ENCODE peak calls at places on chromosomes 7 and 10, in five cellular contexts. T, Y, O, Q and R are unnamed samples.

GRCh38 chr7:149855368-149856305 is 17.5 kb downstream of the ZNF862 start:
- DNase-seq in Q (no peak), Y (peak; percentile 78), T (no peak), O (peak; percentile 30), R (peak; percentile 78)

GRCh38 chr7:157589680-157590079 is 252.9 kb downstream of the DNAJB6 start:
- DNase-seq in Q (no peak), O (no peak), Y (no peak), T (no peak), R (no peak)

GRCh38 chr10:115979576-115979975 is 293.4 kb downstream of the GFRA1 start:
- DNase-seq in Q (no peak), T (no peak), O (no peak), Y (no peak), R (no peak)

GRCh38 chr7:77580762-77581350 is 43.8 kb downstream of the PTPN12 start:
- DNase-seq in Q (no peak), Y (no peak), O (no peak), T (no peak), R (no peak)

GRCh38 chr10:42304341-42304740 is 334.0 kb downstream of the ZNF33B start:
- DNase-seq in T (no peak), Q (no peak), Y (no peak), O (no peak), R (no peak)

GRCh38 chr7:149716932-149717307 is 56.5 kb downstream of the ZNF467 start:
- DNase-seq in Q (no peak), O (no peak), Y (no peak), T (no peak), R (no peak)

GRCh38 chr10:74586088-74586585 is 240.3 kb upstream of the KAT6B start:
- DNase-seq in T (peak; percentile 12), Y (peak; percentile 15), Q (peak; percentile 73), O (no peak), R (no peak)

GRCh38 chr7:45967591-45968157 is 46.6 kb upstream of the IGFBP3 start:
- DNase-seq in T (no peak), Q (no peak), Y (no peak), O (no peak), R (no peak)

GRCh38 chr7:128236924-128237586 is 4.0 kb upstream of the LEP start:
- DNase-seq in Q (peak; percentile 28), O (peak; percentile 56), Y (peak; percentile 52), T (no peak), R (no peak)

GRCh38 chr10:15123749-15124184 is 26.6 kb downstream of the RPP38 start:
- DNase-seq in Q (no peak), T (no peak), O (no peak), Y (no peak), R (no peak)

GRCh38 chr7:37315752-37316711 is 132.6 kb downstream of the ELMO1 start:
- DNase-seq in Q (no peak), Y (no peak), T (no peak), O (no peak), R (no peak)

GRCh38 chr10:99234067-99234738 is 1.4 kb downstream of the HPSE2 start:
- DNase-seq in Y (peak; percentile 10), O (no peak), T (peak; percentile 63), Q (peak; percentile 17), R (no peak)

GRCh38 chr7:128304212-128304611 is 39.5 kb downstream of the RBM28 start:
- DNase-seq in Y (no peak), O (no peak), T (no peak), Q (no peak), R (no peak)

GRCh38 chr7:106979551-106980357 is 64.8 kb upstream of the PRKAR2B start:
- DNase-seq in Q (no peak), T (no peak), Y (peak; percentile 79), O (no peak), R (no peak)

GRCh38 chr7:99155207-99155606 is 11.3 kb upstream of the SMURF1 start:
- DNase-seq in Y (no peak), T (no peak), O (no peak), Q (no peak), R (no peak)

DNA sequence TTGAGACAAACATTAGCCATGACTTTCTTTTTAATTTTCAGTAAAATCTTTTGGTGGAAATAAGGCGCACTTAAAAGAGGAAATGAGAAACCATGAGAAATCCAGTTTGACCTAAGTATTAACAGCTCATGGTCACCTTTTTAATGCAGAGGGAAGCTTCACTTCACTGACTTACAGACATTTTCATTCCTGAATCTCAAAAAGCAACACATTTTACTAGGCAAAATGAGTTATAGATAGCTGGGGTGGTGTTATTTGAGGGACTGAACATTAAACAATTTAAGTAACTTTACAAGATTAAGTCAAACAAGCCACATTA is 76.4 kb downstream of the SEMA3C start:
- DNase-seq in O (no peak), T (no peak), Y (no peak), Q (no peak), R (no peak)
- TF ChIP-seq ZBTB33 in O (no peak), T (no peak), Y (no peak), Q (no peak), R (no peak)

DNA sequence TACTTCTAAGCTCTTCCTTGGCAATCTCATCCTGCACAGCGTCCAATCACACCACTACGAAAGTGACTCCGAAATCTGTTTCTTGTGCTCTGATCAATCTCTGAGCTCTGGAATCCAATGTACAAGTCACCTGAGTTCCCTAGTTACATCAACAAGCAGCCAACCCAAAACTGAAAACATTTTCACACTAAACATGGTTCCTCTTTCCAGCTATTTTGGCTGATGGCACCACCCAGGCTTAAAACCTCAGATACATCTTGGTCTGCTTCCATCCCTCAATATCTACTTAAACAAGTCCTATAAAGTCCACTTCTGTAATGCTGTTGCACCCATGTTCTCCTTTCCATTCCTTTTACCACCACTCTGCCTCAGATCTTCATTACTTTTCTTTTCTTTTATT is 3.6 kb downstream of the BLOC1S2 start:
- DNase-seq in O (no peak), Y (no peak), Q (no peak), T (no peak), R (no peak)
- TF ChIP-seq ZBTB33 in O (no peak), Y (no peak), Q (no peak), T (no peak), R (no peak)

DNA sequence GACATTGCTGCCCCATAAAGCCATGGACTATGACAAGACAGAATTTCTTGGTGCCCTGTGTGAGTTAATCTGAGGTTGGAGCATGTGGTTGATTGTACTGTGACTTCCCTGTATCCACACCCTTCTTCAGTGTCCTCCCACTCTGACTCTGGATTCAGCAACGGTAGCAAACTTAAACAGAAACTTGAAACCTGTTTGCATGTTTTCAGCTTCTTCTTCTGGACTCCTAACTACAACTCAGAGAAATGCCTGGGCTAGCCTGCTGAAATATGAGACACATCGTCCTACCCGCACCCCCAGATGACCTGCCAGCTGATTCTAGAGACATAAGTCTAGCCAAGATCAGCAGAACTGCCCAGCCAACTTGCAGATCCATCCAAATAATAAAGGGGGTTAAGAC is 78.4 kb downstream of the IPMK start:
- DNase-seq in Y (no peak), T (no peak), Q (no peak), O (no peak), R (no peak)
- TF ChIP-seq ZBTB33 in Y (no peak), T (no peak), Q (no peak), O (no peak), R (no peak)

GRCh38 chr10:122271076-122271475 is at the start of gene BTBD16:
- DNase-seq in T (no peak), Q (no peak), O (no peak), Y (no peak), R (no peak)

GRCh38 chr10:122269097-122269687 is 1.9 kb upstream of the BTBD16 start:
- DNase-seq in Y (no peak), T (no peak), Q (no peak), O (no peak), R (no peak)

GRCh38 chr10:122264931-122265330 is 6.2 kb upstream of the BTBD16 start:
- DNase-seq in O (no peak), T (no peak), Q (no peak), Y (no peak), R (no peak)

GRCh38 chr10:122265896-122266295 is 5.2 kb upstream of the BTBD16 start:
- DNase-seq in Q (no peak), O (no peak), T (no peak), Y (no peak), R (no peak)

GRCh38 chr10:122267849-122268737 is 3.0 kb upstream of the BTBD16 start:
- DNase-seq in T (peak; percentile 86), Y (peak; percentile 65), O (peak; percentile 78), Q (no peak), R (peak; percentile 36)
- TF ChIP-seq ZBTB33 in T (no peak), Y (no peak), O (no peak), Q (no peak), R (no peak)

GRCh38 chr10:82037076-82037475 is 162.1 kb downstream of the NRG3 start:
- DNase-seq in O (no peak), T (peak; percentile 2), Y (no peak), Q (no peak), R (no peak)
- TF ChIP-seq ZBTB33 in O (no peak), T (no peak), Y (no peak), Q (no peak), R (no peak)

DNA sequence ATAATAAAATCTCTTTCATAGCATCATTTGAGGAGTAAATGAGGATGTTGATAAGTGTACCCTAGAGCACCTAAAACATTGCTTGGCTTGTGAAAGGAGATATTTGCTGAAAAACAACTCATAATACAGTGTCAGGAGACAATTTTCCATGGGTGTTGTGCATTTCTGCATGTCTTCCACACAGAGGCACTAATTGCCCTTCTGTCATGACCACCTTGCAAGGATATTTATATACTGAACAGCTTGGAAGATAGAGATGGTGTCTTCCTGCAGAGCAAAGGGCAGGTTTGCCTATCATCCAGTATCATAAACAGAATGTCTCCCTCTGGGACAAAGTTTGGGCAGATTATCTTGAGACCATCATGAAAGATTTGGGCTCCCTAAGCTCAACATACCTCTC is 495.2 kb upstream of the LRRN3 start:
- DNase-seq in T (no peak), O (no peak), Y (no peak), Q (no peak), R (no peak)
- TF ChIP-seq ZBTB33 in T (no peak), O (no peak), Y (no peak), Q (no peak), R (no peak)

DNA sequence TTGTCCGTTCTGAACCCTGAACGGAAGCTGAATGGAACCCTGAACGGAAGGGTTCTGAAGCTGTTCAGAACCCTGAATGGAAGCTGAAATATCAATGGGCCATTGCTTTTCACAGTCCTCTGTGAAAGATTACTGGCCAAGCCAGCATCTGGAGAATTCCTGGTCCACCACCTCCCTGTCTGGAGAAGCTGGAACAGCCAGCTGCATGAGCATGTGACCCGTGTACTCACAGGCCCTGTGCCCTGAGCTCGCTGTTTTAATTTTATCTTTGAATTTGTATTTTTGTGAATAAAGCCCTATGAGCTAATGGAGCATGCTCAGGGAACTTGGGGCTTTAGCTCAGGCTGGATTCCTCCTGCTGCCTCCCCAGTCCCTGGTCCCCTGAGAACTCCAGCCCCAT is 37.2 kb downstream of the HTRA1 start:
- DNase-seq in T (no peak), O (no peak), Y (no peak), Q (no peak), R (no peak)
- TF ChIP-seq ZBTB33 in T (no peak), O (no peak), Y (no peak), Q (no peak), R (no peak)